ENCODE peak calls at places on chromosome 13, in four cellular contexts. D, B, K and Z are unnamed samples.

GRCh38 chr13:79999601-80000000 is 341.3 kb downstream of the SPRY2 start:
- DNase-seq in K (no peak), D (no peak), B (no peak), Z (no peak)

GRCh38 chr13:32330438-32330837 is 15.1 kb downstream of the BRCA2 start:
- DNase-seq in K (no peak), D (no peak), B (peak; percentile 84), Z (peak; percentile 86)

GRCh38 chr13:45133396-45134118 is 13.2 kb downstream of the GTF2F2 start:
- DNase-seq in B (peak; percentile 25), D (no peak), K (no peak), Z (peak; percentile 20)

GRCh38 chr13:78875792-78876580 is 217.0 kb upstream of the OBI1 start:
- DNase-seq in B (no peak), D (peak; percentile 61), K (no peak), Z (no peak)

GRCh38 chr13:79486433-79487188 is 5.7 kb downstream of the NDFIP2 start:
- DNase-seq in K (no peak), B (no peak), D (no peak), Z (no peak)

GRCh38 chr13:31923134-31923763 is 108.3 kb upstream of the FRY start:
- DNase-seq in B (no peak), D (no peak), K (no peak), Z (peak; percentile 8)

GRCh38 chr13:28820099-28821051 is at the start of gene MTUS2:
- DNase-seq in D (no peak), B (no peak), K (no peak), Z (peak; percentile 44)

GRCh38 chr13:27276188-27276587 is 5.6 kb downstream of the RASL11A start:
- DNase-seq in K (no peak), B (peak; percentile 88), D (no peak), Z (no peak)

GRCh38 chr13:31755803-31756212 is 16.5 kb downstream of the RXFP2 start:
- DNase-seq in B (peak; percentile 57), D (no peak), K (no peak), Z (no peak)

GRCh38 chr13:74101436-74101835 is 32.8 kb downstream of the KLF12 start:
- DNase-seq in D (no peak), B (no peak), K (no peak), Z (no peak)

GRCh38 chr13:30047154-30047874 is 196.9 kb upstream of the UBL3 start:
- DNase-seq in B (no peak), D (no peak), K (no peak), Z (peak; percentile 27)

GRCh38 chr13:76939215-76939614 is 9.1 kb upstream of the ACOD1 start:
- DNase-seq in K (no peak), D (no peak), B (peak; percentile 47), Z (peak; percentile 37)

GRCh38 chr13:79404361-79404760 is 1.7 kb downstream of the RBM26 start:
- DNase-seq in B (peak; percentile 7), D (no peak), K (no peak), Z (no peak)

GRCh38 chr13:41232715-41233114 is 30.7 kb downstream of the MTRF1 start:
- DNase-seq in B (no peak), K (no peak), D (no peak), Z (no peak)

GRCh38 chr13:32362574-32362973 is 47.3 kb downstream of the BRCA2 start:
- DNase-seq in B (no peak), D (no peak), K (no peak), Z (no peak)

GRCh38 chr13:99626461-99627082 is 125.3 kb downstream of the TM9SF2 start:
- DNase-seq in B (peak; percentile 31), K (no peak), D (no peak), Z (peak; percentile 50)

GRCh38 chr13:78298657-78299056 is 304.7 kb downstream of the POU4F1 start:
- DNase-seq in D (no peak), B (peak; percentile 19), K (no peak), Z (no peak)

GRCh38 chr13:20142927-20143480 is 17.8 kb downstream of the GJA3 start:
- DNase-seq in D (no peak), K (no peak), B (no peak), Z (no peak)

GRCh38 chr13:29502391-29503008 is 93.0 kb downstream of the SLC7A1 start:
- DNase-seq in B (no peak), K (no peak), D (no peak), Z (no peak)

GRCh38 chr13:104683789-104684188 is 1617.6 kb upstream of the SLC10A2 start:
- DNase-seq in D (no peak), K (no peak), B (no peak), Z (peak; percentile 55)

GRCh38 chr13:87153371-87153770 is 517.8 kb upstream of the SLITRK5 start:
- DNase-seq in K (no peak), B (no peak), D (no peak), Z (no peak)

GRCh38 chr13:42747399-42747873 is 33.9 kb upstream of the FAM216B start:
- DNase-seq in D (no peak), B (peak; percentile 99), K (no peak), Z (no peak)

GRCh38 chr13:112842931-112843391 is 126.1 kb upstream of the MCF2L start:
- DNase-seq in K (no peak), B (no peak), D (no peak), Z (no peak)

GRCh38 chr13:48594080-48594815 is 59.5 kb upstream of the CYSLTR2 start:
- DNase-seq in B (no peak), D (no peak), K (no peak), Z (no peak)

GRCh38 chr13:53601181-53601580 is 572.6 kb downstream of the OLFM4 start:
- DNase-seq in D (no peak), K (no peak), B (no peak), Z (no peak)

GRCh38 chr13:48542581-48543341 is 9.9 kb upstream of the RCBTB2 start:
- DNase-seq in B (peak; percentile 26), D (peak; percentile 66), K (peak; percentile 78), Z (peak; percentile 74)

GRCh38 chr13:51827254-51827653 is 17.7 kb downstream of the TMEM272 start:
- DNase-seq in K (no peak), B (no peak), D (no peak), Z (no peak)

GRCh38 chr13:108897955-108898354 is 268.5 kb downstream of the MYO16 start:
- DNase-seq in B (no peak), D (no peak), K (no peak), Z (no peak)

DNA sequence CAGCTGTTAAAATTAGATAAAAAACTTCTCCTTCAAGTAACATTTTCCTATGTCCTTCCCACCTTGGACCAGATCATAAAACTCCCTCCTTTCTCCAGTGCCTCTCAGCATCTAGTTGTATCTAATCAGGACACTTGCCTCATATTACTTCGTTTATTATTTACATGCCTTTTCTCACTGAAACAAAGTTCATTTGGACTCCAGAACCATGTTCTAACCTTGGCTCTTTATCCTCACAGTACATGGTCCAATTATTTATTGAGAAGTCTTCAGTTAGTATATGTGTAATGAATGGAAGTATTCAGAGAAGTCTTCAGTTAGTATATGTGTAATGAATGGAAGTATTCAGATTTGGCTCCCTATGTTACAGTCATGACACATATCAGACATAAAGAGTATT is 342.7 kb downstream of the OXGR1 start:
- DNase-seq in B (no peak), K (no peak), D (no peak), Z (no peak)
- TF ChIP-seq CTCF in B (no peak), K (no peak), D (no peak), Z (no peak)

GRCh38 chr13:66296875-66297274 is 933.3 kb downstream of the PCDH9 start:
- DNase-seq in K (no peak), D (no peak), B (no peak), Z (no peak)

GRCh38 chr13:66301482-66301881 is 928.7 kb downstream of the PCDH9 start:
- DNase-seq in B (no peak), K (no peak), D (no peak), Z (no peak)

GRCh38 chr13:66296328-66296727 is 933.8 kb downstream of the PCDH9 start:
- DNase-seq in B (no peak), D (no peak), K (no peak), Z (no peak)
- H3K4me3 ChIP-seq in B (no peak overlapping the region), D (no peak overlapping the region), K (no peak overlapping the region), Z (no peak overlapping the region)

GRCh38 chr13:88339271-88339741 is 668.1 kb downstream of the SLITRK5 start:
- DNase-seq in D (peak; percentile 33), B (no peak), K (no peak), Z (no peak)
- H3K27ac ChIP-seq in D (no peak overlapping the region), B (no peak overlapping the region), K (no peak overlapping the region), Z (no peak overlapping the region)

GRCh38 chr13:91308299-91308698 is 39.2 kb upstream of the MIR17HG start:
- DNase-seq in D (no peak), K (no peak), B (no peak), Z (no peak)
- TF ChIP-seq CTCF in D (no peak), K (no peak), B (peak; percentile 20), Z (peak; percentile 17)

DNA sequence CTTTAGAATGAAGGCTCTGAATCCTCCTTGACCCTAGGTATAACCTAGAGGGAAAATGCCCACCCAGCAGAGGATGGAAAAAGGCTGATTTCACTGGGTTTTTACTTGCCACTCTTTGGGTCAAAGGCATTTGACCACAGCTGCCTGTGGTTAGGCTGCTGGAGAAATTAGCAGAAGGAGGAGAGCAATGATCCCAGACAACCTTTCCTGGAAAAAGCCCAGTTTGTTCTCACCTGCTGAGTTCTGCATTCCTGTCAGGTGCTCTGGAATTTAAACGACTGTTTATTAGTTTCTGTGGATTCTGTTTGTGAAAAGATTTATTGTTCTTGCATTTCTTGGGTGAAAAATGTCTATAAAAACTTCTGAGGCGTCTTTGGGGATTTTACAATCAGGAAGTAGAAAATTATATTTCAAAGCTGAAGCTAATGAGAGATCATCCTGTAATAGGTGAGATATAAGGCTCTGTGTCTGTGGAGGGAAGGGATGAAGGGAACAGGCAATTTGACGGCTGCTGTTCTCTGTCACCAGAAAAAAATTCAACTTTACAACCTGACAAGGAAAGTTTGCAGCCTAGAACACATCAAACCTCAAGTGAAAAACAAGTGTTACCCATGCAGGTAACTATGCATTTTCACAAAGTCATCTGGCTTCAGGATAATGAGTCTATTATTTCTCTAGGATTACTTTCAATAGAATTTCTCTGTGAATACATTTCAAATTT is 519.7 kb downstream of the DIAPH3 start:
- DNase-seq in B (no peak), D (no peak), K (no peak), Z (no peak)
- H3K4me3 ChIP-seq in B (no peak overlapping the region), D (no peak overlapping the region), K (no peak overlapping the region), Z (no peak overlapping the region)

GRCh38 chr13:113862766-113863510 is 938 bp downstream of the GAS6 start:
- DNase-seq in K (peak; percentile 82), D (peak; percentile 78), B (no peak), Z (peak; percentile 25)

GRCh38 chr13:113861433-113862030 is 2.3 kb downstream of the GAS6 start:
- DNase-seq in D (peak; percentile 65), K (peak; percentile 57), B (no peak), Z (no peak)

GRCh38 chr13:113864303-113864890 is 521 bp upstream of the GAS6 start:
- DNase-seq in D (no peak), K (peak; percentile 60), B (no peak), Z (peak; percentile 11)

GRCh38 chr13:113862191-113862765 is 1.6 kb downstream of the GAS6 start:
- DNase-seq in B (peak; percentile 28), D (peak; percentile 61), K (peak; percentile 65), Z (no peak)

GRCh38 chr13:113863511-113864302 is at the start of gene GAS6:
- DNase-seq in D (peak; percentile 87), K (peak; percentile 86), B (peak; percentile 21), Z (peak; percentile 74)
- H3K27ac ChIP-seq in D (peak within 1 kb of the TSS; percentile 93), K (peak within 1 kb of the TSS; percentile 96), B (peak within 1 kb of the TSS; percentile 80), Z (peak within 1 kb of the TSS; percentile 16)

DNA sequence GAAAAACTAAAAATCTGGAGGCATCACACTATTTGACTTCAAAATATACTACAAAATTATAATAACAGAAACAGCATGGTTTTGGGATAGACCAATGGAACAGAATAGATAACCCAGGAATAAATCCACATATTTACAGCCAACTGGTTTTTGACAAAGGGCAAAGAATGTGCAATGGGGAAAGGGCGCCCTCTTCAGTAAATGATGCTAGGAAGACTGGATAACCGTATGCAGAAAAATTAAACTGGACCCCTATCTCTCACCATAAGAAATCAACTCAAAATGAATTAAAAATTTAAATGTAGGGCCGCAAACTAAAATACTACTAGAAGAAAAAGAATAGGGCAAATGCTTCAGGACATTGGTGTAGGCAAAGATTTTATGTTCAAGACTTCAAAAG is 440.5 kb upstream of the SGCG start:
- DNase-seq in K (no peak), B (peak; percentile 30), D (no peak), Z (peak; percentile 15)
- TF ChIP-seq CTCF in K (no peak), B (peak; percentile 34), D (no peak), Z (peak; percentile 9)